ENCODE peak calls at places on chromosomes 2 and 18, in nine cellular contexts. One of them, this sample, is unnamed.

GRCh38 chr2:61620244-61621159 is 82.3 kb upstream of the XPO1 start:
- DNase-seq in hippocampal formation: no peak
- DNase-seq in upper lobe of right lung: no peak
- DNase-seq in GF-D8: no peak
- DNase-seq in GM20000: peak
- DNase-seq in activated CD8-positive, alpha-beta memory T cell treated with anti-CD3 and anti-CD28 coated beads, Interleukin-2, amount 50 U/mL, for 4 hours: no peak
- DNase-seq in C1 segment of cervical spinal cord: no peak
- DNase-seq in NCI-H1092: no peak
- DNase-seq in A549: peak
- DNase-seq in this sample: no peak

GRCh38 chr2:69798909-69799526 is 30.4 kb upstream of the GMCL1 start:
- DNase-seq in hippocampal formation: no peak
- DNase-seq in upper lobe of right lung: no peak
- DNase-seq in GF-D8: no peak
- DNase-seq in GM20000: peak
- DNase-seq in activated CD8-positive, alpha-beta memory T cell treated with anti-CD3 and anti-CD28 coated beads, Interleukin-2, amount 50 U/mL, for 4 hours: no peak
- DNase-seq in C1 segment of cervical spinal cord: no peak
- DNase-seq in NCI-H1092: no peak
- DNase-seq in A549: no peak
- DNase-seq in this sample: no peak

GRCh38 chr2:155099784-155100183 is 401.3 kb downstream of the KCNJ3 start:
- DNase-seq in hippocampal formation: no peak
- DNase-seq in upper lobe of right lung: no peak
- DNase-seq in GF-D8: no peak
- DNase-seq in GM20000: no peak
- DNase-seq in activated CD8-positive, alpha-beta memory T cell treated with anti-CD3 and anti-CD28 coated beads, Interleukin-2, amount 50 U/mL, for 4 hours: no peak
- DNase-seq in C1 segment of cervical spinal cord: no peak
- DNase-seq in NCI-H1092: no peak
- DNase-seq in A549: no peak
- DNase-seq in this sample: peak

GRCh38 chr18:57747809-57748680 is 55.1 kb downstream of the ATP8B1 start:
- DNase-seq in hippocampal formation: no peak
- DNase-seq in upper lobe of right lung: no peak
- DNase-seq in GF-D8: no peak
- DNase-seq in GM20000: no peak
- DNase-seq in activated CD8-positive, alpha-beta memory T cell treated with anti-CD3 and anti-CD28 coated beads, Interleukin-2, amount 50 U/mL, for 4 hours: no peak
- DNase-seq in C1 segment of cervical spinal cord: no peak
- DNase-seq in NCI-H1092: no peak
- DNase-seq in A549: no peak
- DNase-seq in this sample: no peak

GRCh38 chr2:111519074-111519473 is 364.9 kb downstream of the ANAPC1 start:
- DNase-seq in hippocampal formation: no peak
- DNase-seq in upper lobe of right lung: no peak
- DNase-seq in GF-D8: no peak
- DNase-seq in GM20000: no peak
- DNase-seq in activated CD8-positive, alpha-beta memory T cell treated with anti-CD3 and anti-CD28 coated beads, Interleukin-2, amount 50 U/mL, for 4 hours: no peak
- DNase-seq in C1 segment of cervical spinal cord: no peak
- DNase-seq in NCI-H1092: no peak
- DNase-seq in A549: no peak
- DNase-seq in this sample: no peak

GRCh38 chr2:176535480-176536113 is 266.4 kb downstream of the MTX2 start:
- DNase-seq in hippocampal formation: no peak
- DNase-seq in upper lobe of right lung: no peak
- DNase-seq in GF-D8: no peak
- DNase-seq in GM20000: no peak
- DNase-seq in activated CD8-positive, alpha-beta memory T cell treated with anti-CD3 and anti-CD28 coated beads, Interleukin-2, amount 50 U/mL, for 4 hours: no peak
- DNase-seq in C1 segment of cervical spinal cord: no peak
- DNase-seq in NCI-H1092: peak
- DNase-seq in A549: no peak
- DNase-seq in this sample: no peak

GRCh38 chr2:197904446-197904845 is 100.1 kb downstream of the PLCL1 start:
- DNase-seq in hippocampal formation: no peak
- DNase-seq in upper lobe of right lung: no peak
- DNase-seq in GF-D8: no peak
- DNase-seq in GM20000: no peak
- DNase-seq in activated CD8-positive, alpha-beta memory T cell treated with anti-CD3 and anti-CD28 coated beads, Interleukin-2, amount 50 U/mL, for 4 hours: peak
- DNase-seq in C1 segment of cervical spinal cord: no peak
- DNase-seq in NCI-H1092: no peak
- DNase-seq in A549: no peak
- DNase-seq in this sample: no peak

GRCh38 chr2:19358242-19359020 is at the start of gene OSR1:
- DNase-seq in hippocampal formation: no peak
- DNase-seq in upper lobe of right lung: no peak
- DNase-seq in GF-D8: no peak
- DNase-seq in GM20000: peak
- DNase-seq in activated CD8-positive, alpha-beta memory T cell treated with anti-CD3 and anti-CD28 coated beads, Interleukin-2, amount 50 U/mL, for 4 hours: no peak
- DNase-seq in C1 segment of cervical spinal cord: no peak
- DNase-seq in NCI-H1092: peak
- DNase-seq in A549: peak
- DNase-seq in this sample: peak

GRCh38 chr2:230891509-230891908 is 26.8 kb downstream of the ITM2C start:
- DNase-seq in hippocampal formation: no peak
- DNase-seq in upper lobe of right lung: peak
- DNase-seq in GF-D8: no peak
- DNase-seq in GM20000: no peak
- DNase-seq in activated CD8-positive, alpha-beta memory T cell treated with anti-CD3 and anti-CD28 coated beads, Interleukin-2, amount 50 U/mL, for 4 hours: no peak
- DNase-seq in C1 segment of cervical spinal cord: no peak
- DNase-seq in NCI-H1092: no peak
- DNase-seq in A549: no peak
- DNase-seq in this sample: peak

GRCh38 chr18:23967321-23968089 is 47.0 kb upstream of the TTC39C start:
- DNase-seq in hippocampal formation: no peak
- DNase-seq in upper lobe of right lung: no peak
- DNase-seq in GF-D8: peak
- DNase-seq in GM20000: no peak
- DNase-seq in activated CD8-positive, alpha-beta memory T cell treated with anti-CD3 and anti-CD28 coated beads, Interleukin-2, amount 50 U/mL, for 4 hours: no peak
- DNase-seq in C1 segment of cervical spinal cord: no peak
- DNase-seq in NCI-H1092: no peak
- DNase-seq in A549: no peak
- DNase-seq in this sample: no peak

GRCh38 chr2:85053802-85054201 is 79.4 kb upstream of the TCF7L1 start:
- DNase-seq in hippocampal formation: no peak
- DNase-seq in upper lobe of right lung: no peak
- DNase-seq in GF-D8: no peak
- DNase-seq in GM20000: no peak
- DNase-seq in activated CD8-positive, alpha-beta memory T cell treated with anti-CD3 and anti-CD28 coated beads, Interleukin-2, amount 50 U/mL, for 4 hours: no peak
- DNase-seq in C1 segment of cervical spinal cord: no peak
- DNase-seq in NCI-H1092: no peak
- DNase-seq in A549: peak
- DNase-seq in this sample: no peak

GRCh38 chr18:77249583-77250500 is at the start of gene GALR1:
- DNase-seq in hippocampal formation: no peak
- DNase-seq in upper lobe of right lung: no peak
- DNase-seq in GF-D8: no peak
- DNase-seq in GM20000: peak
- DNase-seq in activated CD8-positive, alpha-beta memory T cell treated with anti-CD3 and anti-CD28 coated beads, Interleukin-2, amount 50 U/mL, for 4 hours: no peak
- DNase-seq in C1 segment of cervical spinal cord: no peak
- DNase-seq in NCI-H1092: no peak
- DNase-seq in A549: no peak
- DNase-seq in this sample: no peak

GRCh38 chr2:237540823-237541222 is 25.6 kb upstream of the PRLH start:
- DNase-seq in hippocampal formation: no peak
- DNase-seq in upper lobe of right lung: no peak
- DNase-seq in GF-D8: no peak
- DNase-seq in GM20000: no peak
- DNase-seq in activated CD8-positive, alpha-beta memory T cell treated with anti-CD3 and anti-CD28 coated beads, Interleukin-2, amount 50 U/mL, for 4 hours: no peak
- DNase-seq in C1 segment of cervical spinal cord: no peak
- DNase-seq in NCI-H1092: peak
- DNase-seq in A549: no peak
- DNase-seq in this sample: no peak

GRCh38 chr18:5095239-5095638 is 101.8 kb downstream of the AKAIN1 start:
- DNase-seq in hippocampal formation: no peak
- DNase-seq in upper lobe of right lung: no peak
- DNase-seq in GF-D8: no peak
- DNase-seq in GM20000: no peak
- DNase-seq in activated CD8-positive, alpha-beta memory T cell treated with anti-CD3 and anti-CD28 coated beads, Interleukin-2, amount 50 U/mL, for 4 hours: no peak
- DNase-seq in C1 segment of cervical spinal cord: no peak
- DNase-seq in NCI-H1092: no peak
- DNase-seq in A549: no peak
- DNase-seq in this sample: no peak

GRCh38 chr2:53768233-53768542 is 584 bp downstream of the CHAC2 start:
- DNase-seq in hippocampal formation: no peak
- DNase-seq in upper lobe of right lung: peak
- DNase-seq in GF-D8: peak
- DNase-seq in GM20000: no peak
- DNase-seq in activated CD8-positive, alpha-beta memory T cell treated with anti-CD3 and anti-CD28 coated beads, Interleukin-2, amount 50 U/mL, for 4 hours: no peak
- DNase-seq in C1 segment of cervical spinal cord: no peak
- DNase-seq in NCI-H1092: peak
- DNase-seq in A549: peak
- DNase-seq in this sample: no peak

GRCh38 chr2:238936162-238937052 is 88.5 kb downstream of the TWIST2 start:
- DNase-seq in hippocampal formation: no peak
- DNase-seq in upper lobe of right lung: peak
- DNase-seq in GF-D8: no peak
- DNase-seq in GM20000: no peak
- DNase-seq in activated CD8-positive, alpha-beta memory T cell treated with anti-CD3 and anti-CD28 coated beads, Interleukin-2, amount 50 U/mL, for 4 hours: no peak
- DNase-seq in C1 segment of cervical spinal cord: no peak
- DNase-seq in NCI-H1092: no peak
- DNase-seq in A549: no peak
- DNase-seq in this sample: peak